ENCODE peak calls at places on chromosomes 16 and 17, in nine cellular contexts. One of them, this sample, is unnamed. For H3K9me3 and H3K4me1, the result is how much of the 10 kb centered on the place peaks cover.

GRCh38 chr17:39187152-39187830 is 10.2 kb downstream of the CACNB1 start:
- DNase-seq in uterus: no peak
- DNase-seq in breast epithelium: no peak
- DNase-seq in neural progenitor cell: no peak
- DNase-seq in fibroblast of lung: no peak
- DNase-seq in CD8-positive, alpha-beta memory T cell: no peak
- DNase-seq in hepatocyte: no peak
- DNase-seq in heart right ventricle: no peak
- DNase-seq in GM12878: no peak
- DNase-seq in this sample: no peak

GRCh38 chr17:67198131-67198530 is 46.9 kb downstream of the HELZ start:
- DNase-seq in uterus: no peak
- DNase-seq in breast epithelium: no peak
- DNase-seq in neural progenitor cell: no peak
- DNase-seq in fibroblast of lung: no peak
- DNase-seq in CD8-positive, alpha-beta memory T cell: no peak
- DNase-seq in hepatocyte: no peak
- DNase-seq in heart right ventricle: no peak
- DNase-seq in GM12878: no peak
- DNase-seq in this sample: no peak

GRCh38 chr17:73697872-73698271 is 53.6 kb upstream of the SDK2 start:
- DNase-seq in uterus: no peak
- DNase-seq in breast epithelium: no peak
- DNase-seq in neural progenitor cell: no peak
- DNase-seq in fibroblast of lung: no peak
- DNase-seq in CD8-positive, alpha-beta memory T cell: no peak
- DNase-seq in hepatocyte: peak
- DNase-seq in heart right ventricle: no peak
- DNase-seq in GM12878: no peak
- DNase-seq in this sample: no peak

GRCh38 chr16:80085606-80086005 is 455.2 kb upstream of the DYNLRB2 start:
- DNase-seq in uterus: no peak
- DNase-seq in breast epithelium: no peak
- DNase-seq in neural progenitor cell: no peak
- DNase-seq in fibroblast of lung: no peak
- DNase-seq in CD8-positive, alpha-beta memory T cell: no peak
- DNase-seq in hepatocyte: no peak
- DNase-seq in heart right ventricle: no peak
- DNase-seq in GM12878: no peak
- DNase-seq in this sample: no peak

GRCh38 chr17:58530655-58531054 is 16.2 kb upstream of the MTMR4 start:
- DNase-seq in uterus: no peak
- DNase-seq in breast epithelium: no peak
- DNase-seq in neural progenitor cell: peak
- DNase-seq in fibroblast of lung: no peak
- DNase-seq in CD8-positive, alpha-beta memory T cell: no peak
- DNase-seq in hepatocyte: no peak
- DNase-seq in heart right ventricle: no peak
- DNase-seq in GM12878: no peak
- DNase-seq in this sample: no peak

GRCh38 chr17:3759597-3760216 is 36.0 kb downstream of the HASPIN start:
- DNase-seq in uterus: no peak
- DNase-seq in breast epithelium: no peak
- DNase-seq in neural progenitor cell: no peak
- DNase-seq in fibroblast of lung: no peak
- DNase-seq in CD8-positive, alpha-beta memory T cell: no peak
- DNase-seq in hepatocyte: no peak
- DNase-seq in heart right ventricle: no peak
- DNase-seq in GM12878: no peak
- DNase-seq in this sample: no peak

GRCh38 chr17:57563968-57564367 is 181.1 kb downstream of the CCDC182 start:
- DNase-seq in uterus: no peak
- DNase-seq in breast epithelium: no peak
- DNase-seq in neural progenitor cell: no peak
- DNase-seq in fibroblast of lung: no peak
- DNase-seq in CD8-positive, alpha-beta memory T cell: no peak
- DNase-seq in hepatocyte: no peak
- DNase-seq in heart right ventricle: no peak
- DNase-seq in GM12878: no peak
- DNase-seq in this sample: no peak

GRCh38 chr17:75498726-75499213 is 16.6 kb downstream of the CASKIN2 start:
- DNase-seq in uterus: no peak
- DNase-seq in breast epithelium: no peak
- DNase-seq in neural progenitor cell: no peak
- DNase-seq in fibroblast of lung: no peak
- DNase-seq in CD8-positive, alpha-beta memory T cell: no peak
- DNase-seq in hepatocyte: no peak
- DNase-seq in heart right ventricle: no peak
- DNase-seq in GM12878: no peak
- DNase-seq in this sample: no peak

GRCh38 chr17:45293413-45294211 is 23.2 kb downstream of the MAP3K14 start:
- DNase-seq in uterus: peak
- DNase-seq in breast epithelium: peak
- DNase-seq in neural progenitor cell: no peak
- DNase-seq in fibroblast of lung: peak
- DNase-seq in CD8-positive, alpha-beta memory T cell: no peak
- DNase-seq in hepatocyte: peak
- DNase-seq in heart right ventricle: peak
- DNase-seq in GM12878: no peak
- DNase-seq in this sample: peak

GRCh38 chr16:54425681-54426549 is 139.3 kb upstream of the IRX3 start:
- DNase-seq in uterus: no peak
- DNase-seq in breast epithelium: peak
- DNase-seq in neural progenitor cell: no peak
- DNase-seq in fibroblast of lung: no peak
- DNase-seq in CD8-positive, alpha-beta memory T cell: no peak
- DNase-seq in hepatocyte: no peak
- DNase-seq in heart right ventricle: no peak
- DNase-seq in GM12878: no peak
- DNase-seq in this sample: no peak

GRCh38 chr17:55259684-55260111 is 5.1 kb upstream of the HLF start:
- DNase-seq in uterus: no peak
- DNase-seq in breast epithelium: peak
- DNase-seq in neural progenitor cell: no peak
- DNase-seq in fibroblast of lung: no peak
- DNase-seq in CD8-positive, alpha-beta memory T cell: no peak
- DNase-seq in hepatocyte: no peak
- DNase-seq in heart right ventricle: no peak
- DNase-seq in GM12878: no peak
- DNase-seq in this sample: no peak

GRCh38 chr16:84905965-84906460 is 86.2 kb downstream of the CRISPLD2 start:
- DNase-seq in uterus: no peak
- DNase-seq in breast epithelium: no peak
- DNase-seq in neural progenitor cell: no peak
- DNase-seq in fibroblast of lung: no peak
- DNase-seq in CD8-positive, alpha-beta memory T cell: no peak
- DNase-seq in hepatocyte: no peak
- DNase-seq in heart right ventricle: no peak
- DNase-seq in GM12878: no peak
- DNase-seq in this sample: no peak
- H3K9me3 ChIP-seq in uterus: under half
- H3K9me3 ChIP-seq in breast epithelium: under half
- H3K9me3 ChIP-seq in neural progenitor cell: under half
- H3K9me3 ChIP-seq in fibroblast of lung: under half
- H3K9me3 ChIP-seq in CD8-positive, alpha-beta memory T cell: under half
- H3K9me3 ChIP-seq in hepatocyte: under half
- H3K9me3 ChIP-seq in heart right ventricle: under half
- H3K9me3 ChIP-seq in GM12878: under half
- H3K9me3 ChIP-seq in this sample: under half

DNA sequence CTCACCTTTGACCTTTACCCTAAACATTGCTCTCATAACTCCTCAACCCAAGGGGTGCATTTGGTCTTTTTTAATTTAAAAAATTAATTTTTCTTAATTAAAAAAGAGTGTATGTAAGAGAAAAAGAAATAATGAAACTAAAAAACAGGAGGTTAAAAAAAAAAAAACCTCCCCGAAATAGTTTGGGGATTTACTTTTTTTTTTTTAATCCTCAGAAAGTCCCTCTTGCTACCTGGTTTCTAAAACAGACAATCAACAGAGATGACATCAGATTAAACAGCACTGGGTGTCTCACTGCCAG is 301.3 kb downstream of the SOX9 start:
- DNase-seq in uterus: no peak
- DNase-seq in breast epithelium: no peak
- DNase-seq in neural progenitor cell: no peak
- DNase-seq in fibroblast of lung: no peak
- DNase-seq in CD8-positive, alpha-beta memory T cell: no peak
- DNase-seq in hepatocyte: no peak
- DNase-seq in heart right ventricle: no peak
- DNase-seq in GM12878: no peak
- DNase-seq in this sample: no peak
- H3K4me1 ChIP-seq in uterus: under half
- H3K4me1 ChIP-seq in breast epithelium: under half
- H3K4me1 ChIP-seq in neural progenitor cell: under half
- H3K4me1 ChIP-seq in fibroblast of lung: under half
- H3K4me1 ChIP-seq in CD8-positive, alpha-beta memory T cell: under half
- H3K4me1 ChIP-seq in hepatocyte: under half
- H3K4me1 ChIP-seq in heart right ventricle: under half
- H3K4me1 ChIP-seq in GM12878: half or more
- H3K4me1 ChIP-seq in this sample: under half

GRCh38 chr17:81550830-81551457 is 1.2 kb downstream of the FAAP100 start:
- DNase-seq in uterus: no peak
- DNase-seq in breast epithelium: no peak
- DNase-seq in neural progenitor cell: no peak
- DNase-seq in fibroblast of lung: no peak
- DNase-seq in CD8-positive, alpha-beta memory T cell: no peak
- DNase-seq in hepatocyte: no peak
- DNase-seq in heart right ventricle: no peak
- DNase-seq in GM12878: no peak
- DNase-seq in this sample: no peak

GRCh38 chr17:81553616-81554181 is 1.5 kb upstream of the FAAP100 start:
- DNase-seq in uterus: peak
- DNase-seq in breast epithelium: no peak
- DNase-seq in neural progenitor cell: no peak
- DNase-seq in fibroblast of lung: peak
- DNase-seq in CD8-positive, alpha-beta memory T cell: no peak
- DNase-seq in hepatocyte: peak
- DNase-seq in heart right ventricle: no peak
- DNase-seq in GM12878: peak
- DNase-seq in this sample: peak

GRCh38 chr17:81553018-81553615 is 964 bp upstream of the FAAP100 start:
- DNase-seq in uterus: peak
- DNase-seq in breast epithelium: peak
- DNase-seq in neural progenitor cell: peak
- DNase-seq in fibroblast of lung: peak
- DNase-seq in CD8-positive, alpha-beta memory T cell: peak
- DNase-seq in hepatocyte: peak
- DNase-seq in heart right ventricle: peak
- DNase-seq in GM12878: peak
- DNase-seq in this sample: peak

GRCh38 chr17:81551458-81552243 is 502 bp downstream of the FAAP100 start:
- DNase-seq in uterus: no peak
- DNase-seq in breast epithelium: no peak
- DNase-seq in neural progenitor cell: peak
- DNase-seq in fibroblast of lung: no peak
- DNase-seq in CD8-positive, alpha-beta memory T cell: no peak
- DNase-seq in hepatocyte: peak
- DNase-seq in heart right ventricle: no peak
- DNase-seq in GM12878: no peak
- DNase-seq in this sample: no peak

DNA sequence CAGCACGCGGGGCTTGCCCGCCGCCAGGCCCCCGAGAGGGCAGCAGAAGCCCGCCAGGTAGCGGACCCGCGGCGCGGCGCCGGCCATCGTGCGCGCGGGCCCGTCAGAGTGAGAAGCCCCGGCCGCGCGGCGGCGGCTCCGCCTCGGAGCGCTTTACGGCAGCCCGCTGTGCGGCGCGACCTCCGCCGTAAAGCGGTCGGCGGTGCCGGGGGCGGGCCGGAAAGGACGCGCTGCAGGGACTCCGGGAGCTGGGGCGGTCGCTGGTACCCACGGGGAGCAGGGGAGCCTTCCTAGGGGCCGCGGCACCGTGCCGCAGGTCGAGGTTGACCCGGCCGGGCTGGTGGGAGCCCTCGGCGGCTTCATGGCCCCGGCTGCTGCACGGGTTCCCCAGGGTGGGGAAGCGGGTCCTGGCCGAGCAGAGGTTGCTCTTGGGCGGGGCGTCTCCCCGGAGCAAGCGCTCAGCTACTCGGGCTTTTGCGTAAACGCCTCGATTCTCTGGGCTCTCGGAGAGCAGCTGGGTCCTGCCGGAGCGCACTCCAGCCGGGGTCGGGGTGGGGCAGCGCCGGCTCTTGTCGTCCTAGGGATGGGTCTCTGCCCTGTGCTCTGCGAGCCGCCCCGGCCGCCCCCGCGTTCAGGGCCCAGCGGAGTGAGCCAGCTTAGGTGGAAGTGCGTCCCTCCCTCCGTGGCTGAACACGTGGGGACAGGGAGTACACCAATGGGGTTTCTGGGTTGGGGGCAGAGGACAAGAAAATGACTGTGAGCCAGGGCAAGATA is at the start of gene FAAP100:
- DNase-seq in uterus: peak
- DNase-seq in breast epithelium: peak
- DNase-seq in neural progenitor cell: peak
- DNase-seq in fibroblast of lung: peak
- DNase-seq in CD8-positive, alpha-beta memory T cell: peak
- DNase-seq in hepatocyte: peak
- DNase-seq in heart right ventricle: peak
- DNase-seq in GM12878: peak
- DNase-seq in this sample: peak
- H3K9me3 ChIP-seq in uterus: under half
- H3K9me3 ChIP-seq in breast epithelium: under half
- H3K9me3 ChIP-seq in neural progenitor cell: under half
- H3K9me3 ChIP-seq in fibroblast of lung: under half
- H3K9me3 ChIP-seq in CD8-positive, alpha-beta memory T cell: under half
- H3K9me3 ChIP-seq in hepatocyte: under half
- H3K9me3 ChIP-seq in heart right ventricle: under half
- H3K9me3 ChIP-seq in GM12878: under half
- H3K9me3 ChIP-seq in this sample: under half

GRCh38 chr16:84999857-85000480 is 11.4 kb downstream of the ZDHHC7 start:
- DNase-seq in uterus: no peak
- DNase-seq in breast epithelium: no peak
- DNase-seq in neural progenitor cell: no peak
- DNase-seq in fibroblast of lung: no peak
- DNase-seq in CD8-positive, alpha-beta memory T cell: no peak
- DNase-seq in hepatocyte: no peak
- DNase-seq in heart right ventricle: no peak
- DNase-seq in GM12878: no peak
- DNase-seq in this sample: no peak

GRCh38 chr16:85002643-85003042 is 8.7 kb downstream of the ZDHHC7 start:
- DNase-seq in uterus: no peak
- DNase-seq in breast epithelium: no peak
- DNase-seq in neural progenitor cell: peak
- DNase-seq in fibroblast of lung: no peak
- DNase-seq in CD8-positive, alpha-beta memory T cell: no peak
- DNase-seq in hepatocyte: no peak
- DNase-seq in heart right ventricle: peak
- DNase-seq in GM12878: no peak
- DNase-seq in this sample: no peak

GRCh38 chr16:84996365-84996764 is 15.0 kb downstream of the ZDHHC7 start:
- DNase-seq in uterus: no peak
- DNase-seq in breast epithelium: no peak
- DNase-seq in neural progenitor cell: no peak
- DNase-seq in fibroblast of lung: no peak
- DNase-seq in CD8-positive, alpha-beta memory T cell: no peak
- DNase-seq in hepatocyte: no peak
- DNase-seq in heart right ventricle: no peak
- DNase-seq in GM12878: no peak
- DNase-seq in this sample: no peak

GRCh38 chr16:85002099-85002541 is 9.2 kb downstream of the ZDHHC7 start:
- DNase-seq in uterus: no peak
- DNase-seq in breast epithelium: no peak
- DNase-seq in neural progenitor cell: no peak
- DNase-seq in fibroblast of lung: peak
- DNase-seq in CD8-positive, alpha-beta memory T cell: no peak
- DNase-seq in hepatocyte: no peak
- DNase-seq in heart right ventricle: no peak
- DNase-seq in GM12878: no peak
- DNase-seq in this sample: no peak

GRCh38 chr16:84999200-84999599 is 12.1 kb downstream of the ZDHHC7 start:
- DNase-seq in uterus: no peak
- DNase-seq in breast epithelium: no peak
- DNase-seq in neural progenitor cell: no peak
- DNase-seq in fibroblast of lung: peak
- DNase-seq in CD8-positive, alpha-beta memory T cell: no peak
- DNase-seq in hepatocyte: no peak
- DNase-seq in heart right ventricle: no peak
- DNase-seq in GM12878: no peak
- DNase-seq in this sample: no peak
- H3K4me1 ChIP-seq in uterus: under half
- H3K4me1 ChIP-seq in breast epithelium: under half
- H3K4me1 ChIP-seq in neural progenitor cell: under half
- H3K4me1 ChIP-seq in fibroblast of lung: under half
- H3K4me1 ChIP-seq in CD8-positive, alpha-beta memory T cell: under half
- H3K4me1 ChIP-seq in hepatocyte: half or more
- H3K4me1 ChIP-seq in heart right ventricle: under half
- H3K4me1 ChIP-seq in GM12878: under half
- H3K4me1 ChIP-seq in this sample: under half

This sample was measured in A673.